ENCODE peak calls at places on chromosomes 2 and 18, in eight cellular contexts. N is hepatocyte, G is endothelial cell of umbilical vein, D is epithelial cell of esophagus, E is HCT116, C is MM.1S, Q is fibroblast of the aortic adventitia, T is coronary artery. W is an unnamed sample.

GRCh38 chr18:9100796-9101195 is 1.7 kb upstream of the NDUFV2 start:
- DNase-seq in D (no peak), T (no peak), Q (no peak), E (no peak), N (no peak), G (no peak), C (no peak), W (no peak)

GRCh38 chr2:114642371-114642770 is 199.9 kb downstream of the DPP10 start:
- DNase-seq in C (no peak), G (no peak), N (peak; percentile 11), Q (no peak), E (no peak), D (no peak), T (no peak), W (no peak)

GRCh38 chr2:44920751-44921150 is 20.8 kb upstream of the SIX3 start:
- DNase-seq in C (no peak), E (no peak), G (no peak), D (no peak), Q (no peak), N (no peak), T (no peak), W (no peak)

GRCh38 chr2:147174824-147175254 is 670.0 kb upstream of the ACVR2A start:
- DNase-seq in D (no peak), E (no peak), N (no peak), G (no peak), C (no peak), Q (no peak), T (no peak), W (no peak)

GRCh38 chr2:63055510-63056308 is 5.1 kb downstream of the OTX1 start:
- DNase-seq in E (no peak), Q (no peak), G (no peak), C (no peak), D (no peak), T (no peak), N (no peak), W (no peak)

GRCh38 chr2:237097326-237097910 is 11.7 kb downstream of the COPS8 start:
- DNase-seq in C (no peak), T (no peak), E (no peak), G (peak; percentile 25), Q (peak; percentile 43), N (no peak), D (no peak), W (no peak)

GRCh38 chr2:10141736-10142639 is 19.4 kb downstream of the RRM2 start:
- DNase-seq in T (no peak), C (no peak), Q (no peak), E (no peak), D (peak; percentile 52), G (no peak), N (peak; percentile 42), W (no peak)

GRCh38 chr18:3453540-3454364 is 3.8 kb downstream of the TGIF1 start:
- DNase-seq in N (peak; percentile 74), D (peak; percentile 97), G (peak; percentile 97), E (no peak), C (peak; percentile 38), Q (peak; percentile 99), T (peak; percentile 80), W (no peak)

GRCh38 chr2:206296128-206296527 is 21.7 kb downstream of the ZDBF2 start:
- DNase-seq in T (no peak), E (no peak), Q (peak; percentile 36), C (no peak), N (no peak), G (peak; percentile 91), D (peak; percentile 78), W (no peak)

GRCh38 chr2:45746888-45747287 is 95.4 kb downstream of the PRKCE start:
- DNase-seq in T (no peak), N (no peak), G (no peak), E (no peak), Q (no peak), C (no peak), D (no peak), W (no peak)

GRCh38 chr2:119659601-119660342 is 19.2 kb upstream of the TMEM177 start:
- DNase-seq in T (no peak), N (peak; percentile 63), D (peak; percentile 57), Q (peak; percentile 69), E (peak; percentile 22), G (peak; percentile 52), C (peak; percentile 28), W (no peak)

GRCh38 chr2:233638836-233639235 is 2.6 kb downstream of the UGT1A10 start:
- DNase-seq in T (no peak), G (no peak), C (no peak), N (no peak), E (no peak), D (no peak), Q (no peak), W (no peak)

GRCh38 chr2:38533757-38534545 is 68.8 kb downstream of the HNRNPLL start:
- DNase-seq in G (no peak), Q (no peak), T (no peak), E (no peak), N (no peak), D (peak; percentile 20), C (no peak), W (no peak)

GRCh38 chr18:26700201-26700600 is 151.8 kb upstream of the KCTD1 start:
- DNase-seq in D (no peak), E (no peak), G (no peak), N (no peak), T (no peak), C (no peak), Q (no peak), W (no peak)

GRCh38 chr2:66790651-66791181 is 355.8 kb downstream of the MEIS1 start:
- DNase-seq in T (no peak), E (no peak), N (no peak), Q (peak; percentile 59), C (no peak), G (no peak), D (peak; percentile 81), W (no peak)

GRCh38 chr2:163471947-163472346 is 263.9 kb downstream of the FIGN start:
- DNase-seq in C (no peak), Q (peak; percentile 62), T (no peak), G (peak; percentile 18), N (peak; percentile 12), E (no peak), D (peak; percentile 40), W (no peak)

GRCh38 chr2:224151161-224151560 is 112.1 kb upstream of the SERPINE2 start:
- DNase-seq in D (peak; percentile 77), Q (no peak), G (no peak), E (no peak), N (no peak), T (no peak), C (no peak), W (no peak)

DNA sequence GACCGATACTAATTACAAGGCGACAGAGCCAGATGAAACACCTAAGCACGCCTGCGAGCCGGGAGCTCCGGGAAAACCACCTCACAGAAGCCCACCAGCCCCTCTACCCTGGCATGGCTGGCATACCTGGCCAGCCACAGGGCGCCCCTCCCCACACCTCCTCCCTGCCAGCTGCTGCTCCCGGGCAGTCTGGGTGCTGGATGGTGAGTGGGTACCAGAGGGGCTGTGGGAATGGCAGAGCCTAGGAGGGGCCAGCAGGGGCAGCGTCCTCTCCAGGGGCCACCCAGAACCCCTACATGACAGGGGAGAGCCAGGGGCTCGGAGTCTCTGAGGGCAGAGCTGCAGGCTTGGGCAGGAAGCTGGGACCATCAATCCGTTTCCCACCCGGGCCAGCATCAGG is 58.7 kb upstream of the GPC1 start:
- DNase-seq in G (no peak), E (no peak), Q (no peak), N (no peak), D (no peak), C (no peak), T (no peak), W (no peak)
- TF ChIP-seq CTCF in G (no peak), E (no peak), Q (no peak), N (no peak), D (no peak), C (no peak), T (no peak), W (no peak)

DNA sequence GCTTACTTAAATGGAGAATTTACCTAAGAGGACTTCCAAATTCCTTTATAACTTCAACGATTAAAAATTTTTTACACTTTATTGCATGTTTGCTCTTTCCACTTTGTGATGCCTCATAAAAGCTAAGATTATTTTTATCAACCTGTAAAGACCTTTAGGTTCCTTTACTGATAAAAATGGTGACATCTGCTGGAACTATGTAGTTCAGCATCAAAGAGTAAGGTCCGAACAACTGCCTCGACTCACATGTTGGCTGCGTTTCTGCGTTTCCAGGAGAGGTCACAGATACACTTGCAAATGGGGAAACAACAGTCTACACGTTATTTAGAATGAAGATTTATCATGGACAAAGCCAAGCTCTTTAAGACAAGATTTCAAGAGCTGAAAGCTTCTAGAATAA is 18.8 kb upstream of the TMX3 start:
- DNase-seq in T (no peak), E (no peak), N (no peak), D (no peak), C (no peak), Q (no peak), G (no peak), W (no peak)
- H3K4me3 ChIP-seq in T (no peak overlapping the region), E (no peak overlapping the region), N (no peak overlapping the region), D (no peak overlapping the region), C (no peak overlapping the region), Q (no peak overlapping the region), G (no peak overlapping the region), W (no peak overlapping the region)

GRCh38 chr2:168137510-168138180 is 109.8 kb downstream of the STK39 start:
- DNase-seq in G (no peak), C (no peak), N (no peak), D (no peak), Q (no peak), T (no peak), E (no peak), W (no peak)

GRCh38 chr2:168138369-168138768 is 109.0 kb downstream of the STK39 start:
- DNase-seq in G (no peak), E (no peak), D (peak; percentile 7), N (no peak), Q (no peak), T (no peak), C (no peak), W (no peak)

GRCh38 chr2:168135630-168136029 is 111.8 kb downstream of the STK39 start:
- DNase-seq in Q (no peak), G (peak; percentile 34), D (no peak), T (no peak), N (no peak), C (no peak), E (no peak), W (no peak)

GRCh38 chr2:168135121-168135520 is 112.3 kb downstream of the STK39 start:
- DNase-seq in E (no peak), G (no peak), T (no peak), C (no peak), D (no peak), N (no peak), Q (no peak), W (no peak)

DNA sequence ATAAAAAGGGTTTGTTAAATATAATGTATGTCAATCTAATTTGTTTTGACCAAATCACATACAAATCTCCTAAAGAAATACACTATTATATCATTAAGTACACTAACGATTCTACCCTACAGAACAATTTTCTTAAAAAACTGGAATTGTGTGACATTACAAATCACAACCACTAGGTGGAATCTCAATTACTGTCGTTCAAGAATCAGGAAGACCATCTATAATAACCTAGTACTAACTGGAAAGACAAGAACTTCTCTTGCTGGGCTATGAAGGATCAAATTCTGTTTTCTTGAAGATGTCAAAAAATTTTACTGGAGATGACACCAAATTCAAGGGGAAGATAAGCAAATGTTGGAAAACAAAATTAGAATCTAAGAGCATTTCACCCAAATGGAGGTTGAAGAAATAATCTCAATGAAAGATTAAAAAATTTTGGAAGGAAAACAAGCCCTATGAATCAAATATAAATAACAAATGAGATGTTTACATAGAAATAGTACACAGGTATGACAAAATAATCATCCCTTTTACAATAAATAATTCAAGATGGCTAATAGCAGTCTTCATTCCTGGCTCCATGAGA is 110.9 kb downstream of the STK39 start:
- DNase-seq in T (no peak), E (peak; percentile 46), C (peak; percentile 46), Q (peak; percentile 70), D (peak; percentile 62), G (peak; percentile 57), N (no peak), W (no peak)
- TF ChIP-seq CTCF in T (no peak), E (peak; percentile 37), C (peak; percentile 55), Q (peak; percentile 60), D (peak; percentile 50), G (peak; percentile 36), N (peak; percentile 48), W (peak; percentile 57)

GRCh38 chr18:23727707-23728493 is 38.6 kb downstream of the LAMA3 start:
- DNase-seq in Q (no peak), C (no peak), E (no peak), G (no peak), T (no peak), D (no peak), N (no peak), W (no peak)
- H3K4me3 ChIP-seq in Q (no peak overlapping the region), C (no peak overlapping the region), E (no peak overlapping the region), G (no peak overlapping the region), T (no peak overlapping the region), D (no peak overlapping the region), N (no peak overlapping the region), W (no peak overlapping the region)

W was measured in dorsolateral prefrontal cortex.